ENCODE peak calls at places on chromosomes 11 and 22, in nine cellular contexts. N, A, M, Q, V, U, J, G and K are unnamed samples.

GRCh38 chr22:21755855-21756284 is 20.3 kb upstream of the YPEL1 start:
- DNase-seq in N (no peak), A (no peak), M (no peak), Q (no peak), V (no peak), U (peak; percentile 42), J (no peak), G (no peak), K (no peak)

GRCh38 chr11:60813324-60813723 is 28.2 kb downstream of the MS4A10 start:
- DNase-seq in N (no peak), A (no peak), M (no peak), Q (no peak), V (no peak), U (no peak), J (no peak), G (no peak), K (no peak)

GRCh38 chr11:73252577-73253191 is 19.5 kb upstream of the P2RY6 start:
- DNase-seq in N (no peak), A (no peak), M (no peak), Q (no peak), V (peak; percentile 30), U (no peak), J (no peak), G (no peak), K (peak; percentile 36)

GRCh38 chr11:2909145-2909914 is 19.9 kb downstream of the PHLDA2 start:
- DNase-seq in N (no peak), A (no peak), M (no peak), Q (no peak), V (no peak), U (no peak), J (no peak), G (no peak), K (no peak)

GRCh38 chr22:20944042-20944441 is 23.0 kb upstream of the AIFM3 start:
- DNase-seq in N (no peak), A (no peak), M (no peak), Q (no peak), V (no peak), U (no peak), J (no peak), G (no peak), K (no peak)

GRCh38 chr22:36860821-36861659 is at the start of gene NCF4:
- DNase-seq in N (peak; percentile 44), A (no peak), M (peak; percentile 24), Q (no peak), V (no peak), U (no peak), J (peak; percentile 94), G (peak; percentile 87), K (no peak)

GRCh38 chr11:115696472-115697011 is 192.3 kb upstream of the CADM1 start:
- DNase-seq in N (no peak), A (no peak), M (no peak), Q (no peak), V (no peak), U (no peak), J (peak; percentile 77), G (no peak), K (no peak)

GRCh38 chr22:36737776-36738175 is 34.2 kb upstream of the CACNG2 start:
- DNase-seq in N (peak; percentile 48), A (no peak), M (no peak), Q (no peak), V (no peak), U (no peak), J (peak; percentile 31), G (peak; percentile 82), K (no peak)

GRCh38 chr11:93248602-93249001 is 50.8 kb upstream of the SLC36A4 start:
- DNase-seq in N (no peak), A (no peak), M (no peak), Q (no peak), V (no peak), U (no peak), J (no peak), G (no peak), K (no peak)

GRCh38 chr22:35154937-35155387 is 89.0 kb downstream of the ISX start:
- DNase-seq in N (peak; percentile 50), A (peak; percentile 77), M (no peak), Q (peak; percentile 7), V (peak; percentile 60), U (peak; percentile 11), J (no peak), G (no peak), K (peak; percentile 82)

GRCh38 chr11:102061276-102061675 is 14.0 kb downstream of the CFAP300 start:
- DNase-seq in N (no peak), A (no peak), M (no peak), Q (no peak), V (no peak), U (no peak), J (no peak), G (no peak), K (no peak)

GRCh38 chr22:46149493-46149997 is 781 bp upstream of the PPARA start:
- DNase-seq in N (peak; percentile 63), A (peak; percentile 47), M (peak; percentile 71), Q (no peak), V (peak; percentile 33), U (no peak), J (peak; percentile 80), G (peak; percentile 88), K (peak; percentile 71)

GRCh38 chr22:38697055-38697980 is 3.4 kb downstream of the JOSD1 start:
- DNase-seq in N (peak; percentile 64), A (no peak), M (no peak), Q (no peak), V (peak; percentile 33), U (no peak), J (no peak), G (no peak), K (no peak)

GRCh38 chr22:17742528-17742902 is 31.8 kb downstream of the BID start:
- DNase-seq in N (peak; percentile 54), A (peak; percentile 89), M (peak; percentile 21), Q (peak; percentile 49), V (peak; percentile 62), U (peak; percentile 23), J (no peak), G (peak; percentile 69), K (peak; percentile 92)

GRCh38 chr11:17730608-17731462 is 3.7 kb upstream of the KCNC1 start:
- DNase-seq in N (peak; percentile 81), A (peak; percentile 93), M (peak; percentile 74), Q (peak; percentile 37), V (peak; percentile 73), U (peak; percentile 33), J (peak; percentile 89), G (no peak), K (peak; percentile 86)

GRCh38 chr11:16814410-16815046 is 76.1 kb downstream of the C11orf58 start:
- DNase-seq in N (no peak), A (no peak), M (no peak), Q (no peak), V (no peak), U (no peak), J (no peak), G (no peak), K (no peak)

GRCh38 chr11:122746050-122746478 is 90.5 kb downstream of the UBASH3B start:
- DNase-seq in N (no peak), A (no peak), M (no peak), Q (no peak), V (no peak), U (no peak), J (peak; percentile 10), G (no peak), K (no peak)

GRCh38 chr11:75583710-75584658 is 21.9 kb downstream of the SERPINH1 start:
- DNase-seq in N (no peak), A (peak; percentile 76), M (peak; percentile 67), Q (no peak), V (peak; percentile 66), U (no peak), J (peak; percentile 81), G (peak; percentile 73), K (no peak)

GRCh38 chr11:32888805-32889204 is 3.8 kb upstream of the QSER1 start:
- DNase-seq in N (no peak), A (no peak), M (no peak), Q (no peak), V (no peak), U (peak; percentile 34), J (no peak), G (no peak), K (no peak)